ENCODE peak calls at places on chromosomes 13 and 19, in eight cellular contexts. I is choroid plexus epithelial cell; U is left ventricle myocardium inferior; P is H9; J is activated CD8-positive, alpha-beta T cell treated with anti-CD3 and anti-CD28 coated beads for 36 hours; W is AG09319; Q is fibroblast of the aortic adventitia; D is BJ. C is an unnamed sample.

GRCh38 chr13:113534236-113534860 is 43.8 kb upstream of the DCUN1D2 start:
- DNase-seq in I (no peak), U (no peak), W (no peak), P (peak), D (no peak), J (no peak), Q (no peak), C (no peak)

GRCh38 chr13:99982741-99983400 is 1.3 kb downstream of the ZIC2 start:
- DNase-seq in D (no peak), W (no peak), I (no peak), U (no peak), P (no peak), Q (no peak), J (no peak), C (no peak)

GRCh38 chr13:25085125-25085742 is 10.7 kb upstream of the PABPC3 start:
- DNase-seq in Q (peak), D (no peak), I (peak), U (no peak), W (no peak), P (peak), J (peak), C (no peak)

GRCh38 chr13:46962286-46962941 is 65.6 kb upstream of the HTR2A start:
- DNase-seq in D (no peak), J (no peak), U (no peak), P (no peak), W (no peak), I (peak), Q (peak), C (no peak)

GRCh38 chr19:46907880-46908279 is 47.1 kb downstream of the ARHGAP35 start:
- DNase-seq in Q (no peak), J (no peak), U (no peak), P (no peak), I (no peak), W (no peak), D (no peak), C (no peak)

GRCh38 chr13:113976711-113977684 is 3.1 kb upstream of the C13orf46 start:
- DNase-seq in U (no peak), I (peak), W (peak), Q (peak), P (no peak), D (peak), J (no peak), C (peak)

GRCh38 chr13:59562924-59563323 is 600.8 kb downstream of the DIAPH3 start:
- DNase-seq in W (no peak), I (no peak), Q (no peak), P (no peak), U (no peak), J (no peak), D (no peak), C (no peak)

GRCh38 chr13:102901056-102901455 is 55.2 kb downstream of the ERCC5 start:
- DNase-seq in P (no peak), J (no peak), W (no peak), D (no peak), U (no peak), Q (no peak), I (no peak), C (no peak)

GRCh38 chr19:17020823-17021222 is 5.8 kb downstream of the CPAMD8 start:
- DNase-seq in W (no peak), Q (no peak), D (no peak), U (no peak), P (no peak), J (no peak), I (peak), C (no peak)

GRCh38 chr19:2478324-2478755 is 2.4 kb downstream of the GADD45B start:
- DNase-seq in I (peak), W (no peak), P (no peak), J (peak), U (peak), Q (peak), D (no peak), C (no peak)

GRCh38 chr19:29294343-29294811 is 81.4 kb upstream of the UQCRFS1 start:
- DNase-seq in D (no peak), I (no peak), J (no peak), U (no peak), W (no peak), Q (peak), P (no peak), C (no peak)

GRCh38 chr13:100394005-100394695 is 194.4 kb downstream of the GGACT start:
- DNase-seq in Q (peak), U (no peak), W (peak), D (peak), I (peak), P (no peak), J (peak), C (peak)

GRCh38 chr19:15170345-15170744 is 30.4 kb downstream of the NOTCH3 start:
- DNase-seq in W (no peak), Q (no peak), I (no peak), J (no peak), D (no peak), U (no peak), P (peak), C (no peak)

GRCh38 chr13:39766464-39767167 is 111.2 kb downstream of the COG6 start:
- DNase-seq in W (no peak), I (no peak), D (no peak), U (no peak), P (no peak), Q (no peak), J (no peak), C (no peak)

GRCh38 chr13:44543424-44543823 is 32.7 kb downstream of the TSC22D1 start:
- DNase-seq in W (no peak), I (no peak), Q (no peak), P (no peak), U (no peak), J (no peak), D (no peak), C (no peak)

GRCh38 chr19:2428027-2428690 is 773 bp upstream of the TIMM13 start:
- DNase-seq in P (peak), U (peak), W (no peak), D (no peak), I (peak), J (no peak), Q (peak), C (no peak)

GRCh38 chr13:64925727-64926126 is 2304.4 kb downstream of the PCDH9 start:
- DNase-seq in W (no peak), D (no peak), Q (no peak), U (no peak), P (no peak), J (no peak), I (no peak), C (no peak)

GRCh38 chr19:10975374-10976036 is 14.7 kb downstream of the SMARCA4 start:
- DNase-seq in I (peak), J (no peak), P (no peak), W (peak), U (peak), Q (peak), D (peak), C (no peak)

GRCh38 chr19:14554382-14554812 is 17.5 kb downstream of the NDUFB7 start:
- DNase-seq in U (no peak), J (no peak), D (no peak), Q (no peak), P (peak), I (no peak), W (no peak), C (no peak)

GRCh38 chr19:49689133-49690072 is at the start of gene ADM5:
- DNase-seq in W (no peak), I (no peak), U (peak), Q (no peak), D (no peak), P (peak), J (peak), C (no peak)

GRCh38 chr13:23748591-23748990 is 140.6 kb downstream of the MIPEP start:
- DNase-seq in I (no peak), D (no peak), Q (no peak), U (no peak), J (no peak), W (no peak), P (peak), C (no peak)

GRCh38 chr19:39497850-39498261 is 891 bp upstream of the DLL3 start:
- DNase-seq in I (peak), P (peak), D (no peak), U (no peak), J (peak), W (no peak), Q (peak), C (no peak)

GRCh38 chr13:27821566-27821965 is 29.3 kb downstream of the GSX1 start:
- DNase-seq in W (no peak), D (no peak), U (no peak), J (no peak), I (peak), P (peak), Q (peak), C (no peak)

GRCh38 chr19:33622505-33622808 is 704 bp downstream of the CHST8 start:
- DNase-seq in D (no peak), J (no peak), U (no peak), P (no peak), W (no peak), I (no peak), Q (no peak), C (no peak)

GRCh38 chr13:109684836-109685602 is 101.4 kb downstream of the IRS2 start:
- DNase-seq in P (no peak), Q (no peak), U (peak), W (no peak), I (peak), J (no peak), D (no peak), C (no peak)

GRCh38 chr19:58182577-58182988 is 278 bp upstream of the ZNF274 start:
- DNase-seq in I (no peak), P (no peak), J (peak), Q (no peak), U (no peak), D (no peak), W (no peak), C (no peak)

GRCh38 chr19:41637484-41637883 is 10.6 kb upstream of the CEACAM4 start:
- DNase-seq in I (no peak), D (no peak), J (no peak), W (no peak), U (no peak), P (peak), Q (no peak), C (no peak)

GRCh38 chr13:94710881-94711560 is 1.3 kb downstream of the SOX21 start:
- DNase-seq in Q (no peak), W (no peak), I (no peak), P (peak), D (no peak), J (peak), U (no peak), C (no peak)

GRCh38 chr13:79735228-79735627 is 254.3 kb downstream of the NDFIP2 start:
- DNase-seq in U (no peak), Q (peak), J (no peak), I (no peak), P (no peak), D (no peak), W (no peak), C (no peak)

DNA sequence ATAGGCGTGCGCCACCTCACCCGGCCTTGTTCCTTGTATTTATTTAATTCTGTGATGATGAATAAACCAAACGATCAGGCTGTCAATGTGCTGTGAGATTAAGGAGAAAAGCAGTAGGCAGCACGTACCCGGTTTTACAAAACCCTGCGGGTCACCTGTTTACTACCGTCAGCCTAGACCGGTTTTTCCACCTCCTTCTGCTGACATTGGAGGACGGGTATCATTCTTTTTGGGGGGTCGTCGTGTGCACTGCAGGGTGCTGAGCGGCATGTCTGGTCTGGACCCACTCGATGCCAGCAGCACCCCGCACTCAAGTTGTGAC is 929 bp upstream of the DAZAP1 start:
- DNase-seq in W (no peak), Q (no peak), I (no peak), U (no peak), J (no peak), P (no peak), D (no peak), C (no peak)
- TF ChIP-seq CTCF in W (no peak), Q (no peak), I (no peak), U (no peak), J (no peak), P (no peak), D (no peak), C (no peak)

GRCh38 chr13:48530833-48531232 is 2.0 kb downstream of the RCBTB2 start:
- DNase-seq in I (no peak), W (no peak), J (no peak), P (no peak), Q (no peak), D (no peak), U (no peak), C (no peak)

GRCh38 chr13:48531416-48532145 is 1.3 kb downstream of the RCBTB2 start:
- DNase-seq in Q (no peak), W (no peak), U (no peak), J (peak), I (no peak), P (no peak), D (no peak), C (no peak)

GRCh38 chr13:48527955-48528354 is 4.9 kb downstream of the RCBTB2 start:
- DNase-seq in P (no peak), Q (no peak), I (no peak), W (no peak), U (no peak), D (no peak), J (no peak), C (no peak)

GRCh38 chr13:48526269-48526668 is 6.6 kb downstream of the RCBTB2 start:
- DNase-seq in P (no peak), D (no peak), U (no peak), W (no peak), J (no peak), Q (no peak), I (no peak), C (no peak)

DNA sequence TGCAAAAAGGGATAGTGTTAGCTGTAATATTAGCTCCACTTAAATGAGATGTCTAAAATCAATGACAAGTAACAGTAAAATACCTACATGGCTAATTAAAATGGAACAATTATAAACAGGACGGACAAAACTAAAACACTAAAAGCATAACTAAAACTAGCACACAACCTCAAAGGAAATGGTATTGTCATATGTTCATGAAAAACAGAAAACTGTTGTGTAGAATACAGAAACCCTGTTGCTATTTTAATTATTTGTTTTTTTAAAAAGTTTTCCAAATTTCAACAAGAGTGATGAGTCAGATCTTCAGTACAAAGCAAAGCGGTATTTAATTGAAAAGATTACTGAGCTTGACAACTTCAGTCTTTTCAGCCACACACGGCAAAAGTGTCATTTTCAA is 4.2 kb downstream of the RCBTB2 start:
- DNase-seq in Q (no peak), P (no peak), U (no peak), D (no peak), W (no peak), J (no peak), I (no peak), C (no peak)
- TF ChIP-seq CTCF in Q (no peak), P (no peak), U (no peak), D (no peak), W (no peak), J (no peak), I (no peak), C (no peak)

GRCh38 chr13:97505022-97505421 is 71.1 kb downstream of the RAP2A start:
- DNase-seq in I (no peak), D (no peak), U (no peak), W (no peak), J (no peak), P (no peak), Q (no peak), C (no peak)

GRCh38 chr13:97502192-97502591 is 68.2 kb downstream of the RAP2A start:
- DNase-seq in Q (peak), W (no peak), P (no peak), U (peak), J (no peak), I (peak), D (no peak), C (no peak)

GRCh38 chr13:97502691-97503090 is 68.7 kb downstream of the RAP2A start:
- DNase-seq in W (no peak), P (no peak), J (no peak), U (no peak), Q (no peak), I (no peak), D (no peak), C (no peak)

DNA sequence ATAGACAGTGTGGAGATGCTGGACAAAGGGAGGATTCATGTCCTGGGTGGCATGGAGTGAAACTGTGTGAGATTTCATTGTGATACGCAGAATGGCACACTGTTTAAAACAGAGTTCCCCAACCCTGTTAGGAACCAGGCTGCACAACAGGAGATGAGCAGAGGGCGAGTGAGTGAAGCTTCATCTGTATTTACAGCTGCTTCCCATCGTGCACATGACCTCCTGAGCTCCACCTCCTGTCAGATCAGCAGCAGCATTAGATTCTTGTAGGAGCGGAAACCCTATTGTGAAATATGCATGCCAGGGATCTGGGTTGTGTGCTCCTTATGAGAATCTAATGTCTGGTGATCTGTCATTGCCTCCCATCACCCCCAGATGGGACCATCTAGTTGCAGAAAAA is 72.5 kb downstream of the RAP2A start:
- DNase-seq in I (peak), W (no peak), D (no peak), U (no peak), J (no peak), P (no peak), Q (peak), C (no peak)
- TF ChIP-seq CTCF in I (peak), W (no peak), D (no peak), U (no peak), J (no peak), P (no peak), Q (no peak), C (no peak)

DNA sequence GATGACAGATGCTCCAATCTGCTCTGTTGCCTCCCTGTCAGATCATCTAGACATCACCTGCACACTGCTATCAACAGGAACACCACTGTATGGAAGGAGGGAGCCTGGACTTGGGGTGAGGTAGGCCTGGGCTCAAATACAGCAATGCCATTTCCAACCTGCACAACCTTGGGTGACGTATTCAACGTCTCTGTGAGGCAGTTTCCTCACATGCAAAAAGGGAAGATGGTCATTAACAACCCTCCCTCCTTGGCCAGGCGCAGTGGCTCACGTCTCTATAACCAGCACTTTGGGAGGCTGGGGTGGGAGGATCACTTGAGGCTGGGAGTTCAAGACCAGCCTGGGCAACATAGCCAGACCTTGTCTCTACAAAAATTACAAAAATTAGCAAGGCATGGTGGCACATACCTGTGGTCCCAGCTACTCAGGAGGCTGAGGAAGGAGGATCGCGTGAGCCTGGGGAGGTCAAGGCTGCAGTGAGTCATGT is 13.1 kb downstream of the XRCC1 start:
- DNase-seq in U (no peak), I (no peak), J (no peak), W (no peak), D (no peak), Q (no peak), P (no peak), C (no peak)
- TF ChIP-seq CTCF in U (no peak), I (no peak), J (no peak), W (no peak), D (no peak), Q (no peak), P (no peak), C (no peak)

GRCh38 chr13:42878721-42879120 is 97.3 kb downstream of the FAM216B start:
- DNase-seq in I (peak), J (no peak), D (no peak), P (no peak), W (no peak), U (no peak), Q (peak), C (no peak)

GRCh38 chr13:42883142-42883541 is 101.8 kb downstream of the FAM216B start:
- DNase-seq in W (no peak), I (peak), D (no peak), Q (no peak), P (no peak), J (no peak), U (no peak), C (no peak)

GRCh38 chr13:42885325-42885724 is 103.9 kb downstream of the FAM216B start:
- DNase-seq in J (no peak), W (no peak), U (no peak), D (no peak), I (no peak), Q (no peak), P (no peak), C (no peak)

GRCh38 chr13:42880241-42880640 is 98.9 kb downstream of the FAM216B start:
- DNase-seq in Q (peak), W (no peak), I (no peak), D (no peak), U (no peak), P (no peak), J (no peak), C (no peak)

GRCh38 chr13:42883771-42884170 is 102.4 kb downstream of the FAM216B start:
- DNase-seq in U (no peak), I (peak), P (no peak), W (peak), J (no peak), Q (peak), D (no peak), C (no peak)
- TF ChIP-seq CTCF in U (peak), I (peak), P (peak), W (peak), J (no peak), Q (no peak), D (no peak), C (no peak)

C was measured in AG04449.